ENCODE peak calls at places on chromosomes 2 and 18, in five cellular contexts. H is neural progenitor cell, C is bronchial epithelial cell, E is spleen, T is PC-9. P is an unnamed sample.

GRCh38 chr18:3230401-3231334 is 10.9 kb upstream of the MYOM1 start:
- DNase-seq in E (no peak), T (peak), H (no peak), C (no peak), P (no peak)

GRCh38 chr2:144834363-144834762 is 314.4 kb upstream of the ZEB2 start:
- DNase-seq in H (no peak), C (peak), E (no peak), T (no peak), P (no peak)

GRCh38 chr2:54088719-54089118 is 26.7 kb upstream of the ACYP2 start:
- DNase-seq in C (no peak), T (no peak), E (no peak), H (no peak), P (no peak)

GRCh38 chr18:32893915-32894314 is 121.1 kb upstream of the KLHL14 start:
- DNase-seq in C (no peak), H (no peak), T (no peak), E (no peak), P (no peak)

GRCh38 chr2:73999881-74000597 is 15.3 kb downstream of the TET3 start:
- DNase-seq in C (no peak), T (no peak), E (peak), H (no peak), P (no peak)

GRCh38 chr2:119744335-119744939 is 15.3 kb upstream of the PTPN4 start:
- DNase-seq in H (no peak), C (peak), E (no peak), T (peak), P (peak)

GRCh38 chr2:120763516-120763915 is 27.8 kb downstream of the GLI2 start:
- DNase-seq in C (no peak), E (peak), H (no peak), T (peak), P (no peak)

GRCh38 chr2:67660871-67661270 is 263.7 kb downstream of the ETAA1 start:
- DNase-seq in H (no peak), T (no peak), C (peak), E (no peak), P (no peak)

GRCh38 chr18:58579561-58580047 is 49.3 kb downstream of the ALPK2 start:
- DNase-seq in C (no peak), E (no peak), H (no peak), T (no peak), P (no peak)

GRCh38 chr2:71927757-71928715 is 219.6 kb downstream of the CYP26B1 start:
- DNase-seq in H (no peak), T (no peak), C (no peak), E (peak), P (no peak)

GRCh38 chr2:130391872-130392670 is 36.2 kb downstream of the PTPN18 start:
- DNase-seq in E (peak), H (no peak), C (no peak), T (no peak), P (no peak)

GRCh38 chr2:22634167-22634566 is 750.8 kb upstream of the KLHL29 start:
- DNase-seq in E (no peak), T (no peak), C (no peak), H (no peak), P (no peak)

GRCh38 chr2:200814276-200814815 is 2.6 kb downstream of the BZW1 start:
- DNase-seq in T (no peak), H (no peak), E (no peak), C (no peak), P (no peak)

GRCh38 chr18:31603335-31603734 is 11.7 kb downstream of the TTR start:
- DNase-seq in C (peak), H (no peak), E (no peak), T (no peak), P (no peak)

GRCh38 chr18:23471486-23471885 is 18.4 kb downstream of the RIOK3 start:
- DNase-seq in T (no peak), H (no peak), C (no peak), E (no peak), P (no peak)

GRCh38 chr18:12531747-12532146 is 124.0 kb downstream of the PRELID3A start:
- DNase-seq in E (no peak), T (peak), H (no peak), C (no peak), P (no peak)

GRCh38 chr2:158718851-158719250 is 76.3 kb upstream of the DAPL1 start:
- DNase-seq in C (no peak), T (no peak), E (no peak), H (no peak), P (no peak)

GRCh38 chr2:118864207-118864606 is 16.8 kb upstream of the EN1 start:
- DNase-seq in E (no peak), T (no peak), H (no peak), C (no peak), P (no peak)

GRCh38 chr2:72561621-72562318 is 264.1 kb downstream of the EXOC6B start:
- DNase-seq in E (no peak), H (no peak), T (no peak), C (peak), P (no peak)

GRCh38 chr2:126704434-126705165 is 48.6 kb downstream of the GYPC start:
- DNase-seq in E (no peak), T (no peak), C (no peak), H (no peak), P (no peak)

GRCh38 chr2:9552491-9553178 is 3.0 kb downstream of the ADAM17 start:
- DNase-seq in H (no peak), C (peak), E (no peak), T (no peak), P (no peak)

GRCh38 chr18:51890762-51891161 is 449.2 kb upstream of the DCC start:
- DNase-seq in H (no peak), T (peak), C (peak), E (no peak), P (peak)

GRCh38 chr18:79554321-79554720 is 125.3 kb upstream of the CTDP1 start:
- DNase-seq in H (no peak), E (no peak), C (no peak), T (no peak), P (no peak)

DNA sequence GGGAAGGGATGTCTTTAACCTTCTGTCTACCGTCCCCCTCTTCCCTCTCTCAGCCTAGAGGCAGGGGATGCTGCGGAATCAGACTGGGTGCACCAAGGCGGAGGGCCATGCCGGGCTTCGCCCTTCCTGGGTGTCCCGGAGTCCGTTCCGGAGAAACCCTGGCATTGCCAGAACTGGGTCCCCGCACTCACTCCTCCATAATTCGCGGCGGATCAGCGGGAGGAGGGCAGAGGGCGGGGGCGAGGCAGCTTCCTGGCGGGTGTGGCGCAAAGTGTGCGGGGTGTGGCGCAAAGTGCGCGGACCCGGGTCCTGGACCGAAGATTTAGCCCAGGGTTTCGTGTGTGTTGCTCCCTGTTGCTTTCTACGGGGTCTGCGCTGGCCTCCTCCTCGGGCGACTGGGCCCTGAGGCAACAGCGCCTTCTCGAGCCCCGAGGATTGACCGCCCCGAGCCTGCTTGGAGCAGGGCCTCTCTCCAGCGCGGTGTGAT is 12.4 kb upstream of the SKOR2 start:
- DNase-seq in T (no peak), E (no peak), C (no peak), H (peak), P (no peak)
- TF ChIP-seq CTCF in T (no peak), E (no peak), C (no peak), H (no peak), P (no peak)

DNA sequence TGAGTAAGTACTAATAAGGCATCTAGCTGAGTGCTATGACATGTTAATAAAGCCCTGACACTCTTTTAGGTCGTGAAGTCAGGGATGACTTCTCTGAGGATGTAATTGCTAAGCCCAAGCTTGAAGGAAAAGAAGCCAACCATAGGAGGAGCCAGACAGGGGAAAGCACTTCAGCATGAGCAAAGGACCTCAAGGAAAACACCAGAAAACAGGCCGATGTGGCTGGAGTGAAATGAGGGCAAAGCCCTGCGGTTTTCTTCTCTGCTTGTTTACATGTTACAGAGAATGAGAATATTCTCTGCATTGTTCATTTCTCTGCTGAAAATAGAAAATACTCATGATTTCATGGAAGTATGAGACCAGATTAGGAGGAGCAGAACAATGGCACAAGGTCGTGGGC is 112.5 kb upstream of the ARHGAP28 start:
- DNase-seq in H (no peak), C (no peak), E (no peak), T (no peak), P (no peak)
- TF ChIP-seq CTCF in H (no peak), C (no peak), E (no peak), T (no peak), P (no peak)

GRCh38 chr18:7980136-7980535 is 413.0 kb downstream of the PTPRM start:
- DNase-seq in E (no peak), H (peak), C (peak), T (no peak), P (peak)
- TF ChIP-seq CTCF in E (no peak), H (peak), C (peak), T (peak), P (peak)

DNA sequence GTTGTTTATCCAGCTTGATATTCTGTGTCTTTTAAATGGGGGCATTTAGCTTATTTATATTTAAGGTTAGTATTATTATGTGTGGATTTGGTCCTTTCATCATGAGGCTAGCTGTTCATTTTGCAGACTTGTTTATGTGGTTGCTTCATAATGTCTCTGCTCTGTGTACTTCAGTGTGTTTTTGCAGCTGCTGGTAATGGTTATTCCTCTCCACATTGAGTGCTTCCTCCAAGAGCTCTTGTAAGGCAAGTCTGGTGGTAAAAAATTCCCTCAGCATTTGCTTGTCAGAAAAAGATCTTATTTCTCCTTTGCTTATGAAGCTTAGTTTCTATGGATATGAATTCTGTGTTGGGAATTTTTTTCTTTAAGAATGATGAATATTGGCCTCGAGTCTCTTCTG is 47.8 kb upstream of the NT5C1B start:
- DNase-seq in T (no peak), H (no peak), C (no peak), E (no peak), P (no peak)
- TF ChIP-seq CTCF in T (no peak), H (no peak), C (no peak), E (no peak), P (no peak)

DNA sequence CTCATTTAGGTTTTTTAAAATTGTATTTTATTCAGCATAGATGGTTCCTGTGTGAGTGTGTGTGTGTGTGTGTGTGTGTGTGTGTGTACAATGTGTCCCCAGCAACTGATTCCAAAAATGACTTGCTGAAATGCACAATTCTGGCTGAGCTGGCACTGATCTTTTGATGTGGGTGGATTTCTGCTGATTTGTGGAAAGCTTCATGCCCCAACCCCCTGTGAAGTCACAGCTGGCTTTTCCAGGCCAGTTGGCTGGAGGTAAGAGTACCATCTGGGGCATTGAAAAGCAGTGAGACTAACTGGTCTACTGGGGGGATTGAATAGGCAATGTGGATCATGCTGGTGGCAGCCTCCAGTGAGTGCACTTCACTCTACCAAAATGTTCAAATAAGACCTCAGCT is 187.2 kb downstream of the LRRTM1 start:
- DNase-seq in C (no peak), H (no peak), E (no peak), T (no peak), P (no peak)
- TF ChIP-seq CTCF in C (no peak), H (no peak), E (no peak), T (no peak), P (no peak)

GRCh38 chr2:162424816-162425215 is 80.9 kb downstream of the GCA start:
- DNase-seq in C (no peak), T (no peak), E (no peak), H (peak), P (no peak)

DNA sequence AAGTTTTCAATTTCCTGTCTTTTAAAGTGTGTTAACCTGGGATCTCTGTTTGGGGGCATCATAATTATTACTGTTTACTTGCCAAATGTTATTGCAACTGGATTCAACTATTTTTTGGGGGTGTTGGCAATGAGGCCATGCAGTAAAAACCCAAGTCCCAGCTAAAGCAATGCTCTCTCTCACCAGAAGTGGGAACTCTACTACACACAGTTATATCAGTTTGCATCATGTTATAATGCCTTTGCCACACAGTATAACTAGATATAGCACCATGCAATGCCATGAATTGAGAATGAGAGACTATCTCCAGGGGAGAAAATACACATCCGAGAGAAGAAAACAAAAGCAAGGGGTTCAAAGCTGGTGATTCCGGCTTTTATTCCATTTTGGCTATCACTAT is 79.0 kb downstream of the GCA start:
- DNase-seq in T (no peak), H (no peak), E (no peak), C (no peak), P (no peak)
- TF ChIP-seq CTCF in T (no peak), H (peak), E (no peak), C (peak), P (no peak)

DNA sequence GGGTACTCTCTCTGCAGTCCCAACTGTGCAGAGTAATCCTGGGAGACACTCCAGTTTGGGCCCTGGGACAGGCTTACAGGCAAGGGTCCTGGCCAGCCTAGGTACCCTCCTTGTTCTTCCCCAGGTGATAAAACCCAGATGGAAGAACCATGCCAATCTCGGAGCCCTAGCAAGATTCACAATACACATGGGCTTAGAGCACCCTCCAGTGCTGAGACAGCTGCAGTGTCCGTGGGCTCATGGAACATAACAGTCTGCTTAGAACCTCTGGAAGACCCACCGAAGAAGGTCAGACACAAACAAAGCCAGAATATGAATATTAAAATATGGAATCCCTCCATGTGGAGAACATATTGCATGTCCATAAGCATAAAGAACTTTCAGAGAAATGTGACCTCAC is 568.1 kb downstream of the KCNJ3 start:
- DNase-seq in T (no peak), E (no peak), H (peak), C (no peak), P (no peak)
- TF ChIP-seq CTCF in T (no peak), E (no peak), H (peak), C (no peak), P (no peak)

P was measured in Calu3.